ENCODE peak calls at places on chromosomes 16 and 17, in seven cellular contexts. One of them, this sample, is unnamed.
A peak's percentile ranks its signal among the peaks of the same experiment; 100 is the strongest.

GRCh38 chr17:57636985-57637667 is 108.0 kb downstream of the CCDC182 start:
- DNase-seq in MM.1S: peak; percentile 45
- DNase-seq in neural progenitor cell: no peak
- DNase-seq in PC-3: peak; percentile 46
- DNase-seq in hepatocyte: no peak
- DNase-seq in GM23338: no peak
- DNase-seq in GM23248: no peak
- DNase-seq in this sample: peak; percentile 76

GRCh38 chr16:59665618-59666220 is 931.6 kb upstream of the GOT2 start:
- DNase-seq in hepatocyte: peak; percentile 5
- DNase-seq in MM.1S: no peak
- DNase-seq in neural progenitor cell: peak; percentile 53
- DNase-seq in GM23338: no peak
- DNase-seq in GM23248: no peak
- DNase-seq in PC-3: no peak
- DNase-seq in this sample: no peak

GRCh38 chr16:57809843-57810196 is 7.5 kb upstream of the KIFC3 start:
- DNase-seq in MM.1S: peak; percentile 46
- DNase-seq in GM23338: no peak
- DNase-seq in GM23248: no peak
- DNase-seq in PC-3: peak; percentile 16
- DNase-seq in hepatocyte: no peak
- DNase-seq in neural progenitor cell: no peak
- DNase-seq in this sample: no peak

GRCh38 chr17:62933986-62934385 is 32.0 kb upstream of the TANC2 start:
- DNase-seq in MM.1S: no peak
- DNase-seq in GM23338: no peak
- DNase-seq in hepatocyte: peak; percentile 35
- DNase-seq in GM23248: peak; percentile 23
- DNase-seq in neural progenitor cell: no peak
- DNase-seq in PC-3: no peak
- DNase-seq in this sample: no peak

GRCh38 chr16:48537909-48538745 is 71.9 kb downstream of the N4BP1 start:
- DNase-seq in GM23248: no peak
- DNase-seq in neural progenitor cell: no peak
- DNase-seq in MM.1S: no peak
- DNase-seq in PC-3: no peak
- DNase-seq in hepatocyte: peak; percentile 42
- DNase-seq in GM23338: no peak
- DNase-seq in this sample: no peak

GRCh38 chr16:4377573-4378146 is 6.0 kb downstream of the VASN start:
- DNase-seq in neural progenitor cell: peak; percentile 40
- DNase-seq in MM.1S: no peak
- DNase-seq in GM23338: peak; percentile 74
- DNase-seq in GM23248: peak; percentile 70
- DNase-seq in hepatocyte: no peak
- DNase-seq in PC-3: no peak
- DNase-seq in this sample: no peak

GRCh38 chr16:48959204-48959603 is 322.4 kb downstream of the CBLN1 start:
- DNase-seq in GM23338: no peak
- DNase-seq in neural progenitor cell: no peak
- DNase-seq in hepatocyte: no peak
- DNase-seq in PC-3: no peak
- DNase-seq in GM23248: no peak
- DNase-seq in MM.1S: no peak
- DNase-seq in this sample: no peak

GRCh38 chr17:54172096-54172495 is 349.4 kb downstream of the KIF2B start:
- DNase-seq in GM23248: no peak
- DNase-seq in hepatocyte: no peak
- DNase-seq in MM.1S: no peak
- DNase-seq in GM23338: no peak
- DNase-seq in neural progenitor cell: no peak
- DNase-seq in PC-3: no peak
- DNase-seq in this sample: no peak

GRCh38 chr17:72622661-72623433 is 469.6 kb downstream of the SLC39A11 start:
- DNase-seq in neural progenitor cell: no peak
- DNase-seq in MM.1S: no peak
- DNase-seq in hepatocyte: no peak
- DNase-seq in PC-3: peak; percentile 36
- DNase-seq in GM23338: no peak
- DNase-seq in GM23248: no peak
- DNase-seq in this sample: no peak

GRCh38 chr17:43406676-43407645 is 8.2 kb downstream of the ARL4D start:
- DNase-seq in neural progenitor cell: no peak
- DNase-seq in PC-3: no peak
- DNase-seq in MM.1S: no peak
- DNase-seq in GM23248: peak; percentile 77
- DNase-seq in hepatocyte: no peak
- DNase-seq in GM23338: peak; percentile 30
- DNase-seq in this sample: no peak

GRCh38 chr16:85556456-85557082 is 56.6 kb upstream of the GSE1 start:
- DNase-seq in GM23338: peak; percentile 80
- DNase-seq in MM.1S: peak; percentile 50
- DNase-seq in GM23248: peak; percentile 46
- DNase-seq in neural progenitor cell: peak; percentile 71
- DNase-seq in hepatocyte: peak; percentile 64
- DNase-seq in PC-3: peak; percentile 29
- DNase-seq in this sample: peak; percentile 69

GRCh38 chr17:64131606-64132270 is 1.8 kb upstream of the ERN1 start:
- DNase-seq in MM.1S: peak; percentile 73
- DNase-seq in GM23248: no peak
- DNase-seq in hepatocyte: no peak
- DNase-seq in neural progenitor cell: no peak
- DNase-seq in PC-3: no peak
- DNase-seq in GM23338: no peak
- DNase-seq in this sample: peak; percentile 76

GRCh38 chr17:64129515-64129764 is 504 bp downstream of the ERN1 start:
- DNase-seq in GM23338: peak; percentile 45
- DNase-seq in neural progenitor cell: no peak
- DNase-seq in MM.1S: no peak
- DNase-seq in hepatocyte: no peak
- DNase-seq in GM23248: no peak
- DNase-seq in PC-3: no peak
- DNase-seq in this sample: no peak

GRCh38 chr17:64128787-64129514 is 993 bp downstream of the ERN1 start:
- DNase-seq in MM.1S: no peak
- DNase-seq in PC-3: peak; percentile 59
- DNase-seq in GM23338: peak; percentile 41
- DNase-seq in GM23248: peak; percentile 68
- DNase-seq in hepatocyte: peak; percentile 55
- DNase-seq in neural progenitor cell: no peak
- DNase-seq in this sample: peak; percentile 47

GRCh38 chr17:64129765-64130558 is at the start of gene ERN1:
- DNase-seq in hepatocyte: peak; percentile 98
- DNase-seq in neural progenitor cell: peak; percentile 96
- DNase-seq in PC-3: peak; percentile 91
- DNase-seq in GM23248: peak; percentile 98
- DNase-seq in MM.1S: peak; percentile 90
- DNase-seq in GM23338: peak; percentile 95
- DNase-seq in this sample: peak; percentile 91

GRCh38 chr17:64130559-64131001 is 636 bp upstream of the ERN1 start:
- DNase-seq in hepatocyte: no peak
- DNase-seq in MM.1S: no peak
- DNase-seq in PC-3: peak; percentile 49
- DNase-seq in GM23248: peak; percentile 66
- DNase-seq in neural progenitor cell: no peak
- DNase-seq in GM23338: no peak
- DNase-seq in this sample: peak; percentile 31
- TF ChIP-seq EZH2phosphoT487 in hepatocyte: no peak
- TF ChIP-seq EZH2phosphoT487 in MM.1S: no peak
- TF ChIP-seq EZH2phosphoT487 in PC-3: no peak
- TF ChIP-seq EZH2phosphoT487 in GM23248: no peak
- TF ChIP-seq EZH2phosphoT487 in neural progenitor cell: no peak
- TF ChIP-seq EZH2phosphoT487 in GM23338: no peak
- TF ChIP-seq EZH2phosphoT487 in this sample: no peak

GRCh38 chr17:68775338-68775737 is 174.2 kb upstream of the FAM20A start:
- DNase-seq in hepatocyte: no peak
- DNase-seq in GM23338: no peak
- DNase-seq in GM23248: peak; percentile 39
- DNase-seq in neural progenitor cell: no peak
- DNase-seq in PC-3: peak; percentile 45
- DNase-seq in MM.1S: no peak
- DNase-seq in this sample: no peak

GRCh38 chr17:68768804-68769203 is 167.6 kb upstream of the FAM20A start:
- DNase-seq in neural progenitor cell: no peak
- DNase-seq in GM23338: no peak
- DNase-seq in PC-3: no peak
- DNase-seq in GM23248: peak; percentile 36
- DNase-seq in hepatocyte: no peak
- DNase-seq in MM.1S: no peak
- DNase-seq in this sample: no peak

GRCh38 chr17:68776451-68776850 is 175.3 kb upstream of the FAM20A start:
- DNase-seq in PC-3: no peak
- DNase-seq in hepatocyte: no peak
- DNase-seq in neural progenitor cell: no peak
- DNase-seq in GM23248: no peak
- DNase-seq in GM23338: no peak
- DNase-seq in MM.1S: no peak
- DNase-seq in this sample: no peak

GRCh38 chr17:68775969-68776368 is 174.8 kb upstream of the FAM20A start:
- DNase-seq in hepatocyte: no peak
- DNase-seq in PC-3: no peak
- DNase-seq in GM23338: no peak
- DNase-seq in neural progenitor cell: no peak
- DNase-seq in GM23248: no peak
- DNase-seq in MM.1S: no peak
- DNase-seq in this sample: no peak

GRCh38 chr17:68771867-68772515 is 170.8 kb upstream of the FAM20A start:
- DNase-seq in MM.1S: peak; percentile 77
- DNase-seq in hepatocyte: peak; percentile 59
- DNase-seq in neural progenitor cell: peak; percentile 61
- DNase-seq in GM23248: peak; percentile 82
- DNase-seq in PC-3: peak; percentile 81
- DNase-seq in GM23338: peak; percentile 77
- DNase-seq in this sample: peak; percentile 80
- H2AFZ ChIP-seq in MM.1S: peak overlapping the region; percentile 46
- H2AFZ ChIP-seq in hepatocyte: peak overlapping the region; percentile 4
- H2AFZ ChIP-seq in neural progenitor cell: peak overlapping the region; percentile 71
- H2AFZ ChIP-seq in GM23248: peak overlapping the region; percentile 92
- H2AFZ ChIP-seq in PC-3: peak overlapping the region; percentile 85
- H2AFZ ChIP-seq in GM23338: peak overlapping the region; percentile 40
- H2AFZ ChIP-seq in this sample: peak overlapping the region; percentile 74

GRCh38 chr16:15510992-15511391 is 76.6 kb downstream of the BMERB1 start:
- DNase-seq in neural progenitor cell: no peak
- DNase-seq in GM23338: no peak
- DNase-seq in PC-3: no peak
- DNase-seq in MM.1S: no peak
- DNase-seq in hepatocyte: no peak
- DNase-seq in GM23248: no peak
- DNase-seq in this sample: no peak
- TF ChIP-seq EZH2phosphoT487 in neural progenitor cell: no peak
- TF ChIP-seq EZH2phosphoT487 in GM23338: no peak
- TF ChIP-seq EZH2phosphoT487 in PC-3: no peak
- TF ChIP-seq EZH2phosphoT487 in MM.1S: no peak
- TF ChIP-seq EZH2phosphoT487 in hepatocyte: no peak
- TF ChIP-seq EZH2phosphoT487 in GM23248: no peak
- TF ChIP-seq EZH2phosphoT487 in this sample: no peak

GRCh38 chr16:11620243-11621003 is 33.7 kb upstream of the LITAF start:
- DNase-seq in PC-3: no peak
- DNase-seq in MM.1S: no peak
- DNase-seq in GM23248: no peak
- DNase-seq in hepatocyte: no peak
- DNase-seq in GM23338: no peak
- DNase-seq in neural progenitor cell: no peak
- DNase-seq in this sample: peak; percentile 51

GRCh38 chr16:11621539-11621919 is 34.8 kb upstream of the LITAF start:
- DNase-seq in PC-3: no peak
- DNase-seq in GM23248: no peak
- DNase-seq in GM23338: no peak
- DNase-seq in MM.1S: no peak
- DNase-seq in neural progenitor cell: no peak
- DNase-seq in hepatocyte: no peak
- DNase-seq in this sample: peak; percentile 44

GRCh38 chr16:11624205-11624604 is 37.5 kb upstream of the LITAF start:
- DNase-seq in hepatocyte: no peak
- DNase-seq in GM23248: no peak
- DNase-seq in neural progenitor cell: no peak
- DNase-seq in MM.1S: peak; percentile 88
- DNase-seq in PC-3: no peak
- DNase-seq in GM23338: no peak
- DNase-seq in this sample: no peak

GRCh38 chr16:11619327-11619851 is 32.7 kb upstream of the LITAF start:
- DNase-seq in PC-3: no peak
- DNase-seq in GM23338: no peak
- DNase-seq in GM23248: no peak
- DNase-seq in neural progenitor cell: no peak
- DNase-seq in hepatocyte: no peak
- DNase-seq in MM.1S: peak; percentile 93
- DNase-seq in this sample: peak; percentile 93

DNA sequence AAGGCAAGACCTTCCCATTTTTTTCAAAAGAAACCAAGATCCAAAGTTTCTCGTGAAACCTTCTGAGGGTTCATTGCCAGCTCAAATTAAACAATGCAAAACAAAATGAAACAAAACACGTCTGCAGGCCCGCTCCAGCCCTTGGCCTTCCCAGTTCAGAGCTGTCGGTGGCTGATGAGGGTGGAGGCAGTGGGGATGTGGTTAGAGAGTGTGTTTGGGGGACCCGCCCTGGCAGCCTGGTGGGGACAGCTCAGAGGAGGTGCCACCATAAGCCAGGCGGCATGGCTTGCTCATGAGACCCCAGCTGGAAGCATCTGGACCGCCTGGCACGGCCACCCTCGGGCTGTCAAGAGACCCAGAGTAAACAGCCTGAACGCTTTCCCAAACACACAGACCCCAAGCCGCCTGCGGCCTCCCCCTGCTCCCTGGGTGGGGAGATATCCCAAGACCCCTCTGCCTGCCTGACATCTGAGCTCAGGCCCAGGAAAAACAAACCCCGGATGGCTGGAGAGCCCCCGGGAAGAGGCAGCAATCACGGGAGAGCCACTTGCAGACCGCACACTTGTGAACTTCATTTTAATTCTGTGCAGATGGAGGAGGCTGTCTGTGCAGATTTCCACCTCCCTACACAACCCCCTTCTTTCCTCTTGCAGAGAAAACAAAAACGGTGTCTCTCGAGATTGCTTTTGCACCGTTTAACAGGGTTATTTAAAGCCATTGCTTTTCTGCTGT is 35.4 kb upstream of the LITAF start:
- DNase-seq in PC-3: no peak
- DNase-seq in MM.1S: peak; percentile 56
- DNase-seq in neural progenitor cell: no peak
- DNase-seq in GM23338: no peak
- DNase-seq in GM23248: peak; percentile 56
- DNase-seq in hepatocyte: no peak
- DNase-seq in this sample: peak; percentile 87
- H2AFZ ChIP-seq in PC-3: no peak overlapping the region
- H2AFZ ChIP-seq in MM.1S: peak overlapping the region; percentile 93
- H2AFZ ChIP-seq in neural progenitor cell: peak overlapping the region; percentile 55
- H2AFZ ChIP-seq in GM23338: peak overlapping the region; percentile 47
- H2AFZ ChIP-seq in GM23248: peak overlapping the region; percentile 96
- H2AFZ ChIP-seq in hepatocyte: peak overlapping the region; percentile 18
- H2AFZ ChIP-seq in this sample: peak overlapping the region; percentile 59